ENCODE peak calls at places on chromosomes 12 and 14, in seven cellular contexts. One of them, this sample, is unnamed.

GRCh38 chr14:30558675-30559555 is at the start of gene G2E3:
- DNase-seq in stimulated activated naive CD8-positive, alpha-beta T cell treated with anti-CD3 and anti-CD28 coated beads, Interleukin-15, Interleukin-2, amounts not matched to agents 100 U/mL and 50 U/mL, for 24 hours: peak; percentile 91
- DNase-seq in CD8-positive, alpha-beta T cell: peak; percentile 90
- DNase-seq in stimulated activated CD4-positive, alpha-beta T cell treated with anti-CD3 and anti-CD28 coated beads, Interleukin-15, amount 100 ng/mL, for 1 hour: peak; percentile 85
- DNase-seq in NCI-H1105 treated with DMSO at 0.1 percent for 48 hours: peak; percentile 90
- DNase-seq in astrocyte of the spinal cord: peak; percentile 86
- DNase-seq in M059J: peak; percentile 88
- DNase-seq in this sample: peak; percentile 86

GRCh38 chr14:91245029-91245428 is 525 bp upstream of the GPR68 start:
- DNase-seq in stimulated activated naive CD8-positive, alpha-beta T cell treated with anti-CD3 and anti-CD28 coated beads, Interleukin-15, Interleukin-2, amounts not matched to agents 100 U/mL and 50 U/mL, for 24 hours: peak; percentile 72
- DNase-seq in CD8-positive, alpha-beta T cell: peak; percentile 77
- DNase-seq in stimulated activated CD4-positive, alpha-beta T cell treated with anti-CD3 and anti-CD28 coated beads, Interleukin-15, amount 100 ng/mL, for 1 hour: no peak
- DNase-seq in NCI-H1105 treated with DMSO at 0.1 percent for 48 hours: no peak
- DNase-seq in astrocyte of the spinal cord: no peak
- DNase-seq in M059J: no peak
- DNase-seq in this sample: no peak

GRCh38 chr12:82650627-82651337 is 35.9 kb upstream of the TMTC2 start:
- DNase-seq in stimulated activated naive CD8-positive, alpha-beta T cell treated with anti-CD3 and anti-CD28 coated beads, Interleukin-15, Interleukin-2, amounts not matched to agents 100 U/mL and 50 U/mL, for 24 hours: no peak
- DNase-seq in CD8-positive, alpha-beta T cell: no peak
- DNase-seq in stimulated activated CD4-positive, alpha-beta T cell treated with anti-CD3 and anti-CD28 coated beads, Interleukin-15, amount 100 ng/mL, for 1 hour: no peak
- DNase-seq in NCI-H1105 treated with DMSO at 0.1 percent for 48 hours: no peak
- DNase-seq in astrocyte of the spinal cord: peak; percentile 41
- DNase-seq in M059J: peak; percentile 15
- DNase-seq in this sample: peak; percentile 27

GRCh38 chr12:88736031-88736430 is 155.8 kb upstream of the KITLG start:
- DNase-seq in stimulated activated naive CD8-positive, alpha-beta T cell treated with anti-CD3 and anti-CD28 coated beads, Interleukin-15, Interleukin-2, amounts not matched to agents 100 U/mL and 50 U/mL, for 24 hours: no peak
- DNase-seq in CD8-positive, alpha-beta T cell: no peak
- DNase-seq in stimulated activated CD4-positive, alpha-beta T cell treated with anti-CD3 and anti-CD28 coated beads, Interleukin-15, amount 100 ng/mL, for 1 hour: no peak
- DNase-seq in NCI-H1105 treated with DMSO at 0.1 percent for 48 hours: no peak
- DNase-seq in astrocyte of the spinal cord: no peak
- DNase-seq in M059J: no peak
- DNase-seq in this sample: no peak

GRCh38 chr12:124863409-124864325 is at the start of gene SCARB1:
- DNase-seq in stimulated activated naive CD8-positive, alpha-beta T cell treated with anti-CD3 and anti-CD28 coated beads, Interleukin-15, Interleukin-2, amounts not matched to agents 100 U/mL and 50 U/mL, for 24 hours: peak; percentile 87
- DNase-seq in CD8-positive, alpha-beta T cell: peak; percentile 89
- DNase-seq in stimulated activated CD4-positive, alpha-beta T cell treated with anti-CD3 and anti-CD28 coated beads, Interleukin-15, amount 100 ng/mL, for 1 hour: peak; percentile 73
- DNase-seq in NCI-H1105 treated with DMSO at 0.1 percent for 48 hours: peak; percentile 69
- DNase-seq in astrocyte of the spinal cord: peak; percentile 69
- DNase-seq in M059J: peak; percentile 72
- DNase-seq in this sample: peak; percentile 86

GRCh38 chr12:13839937-13840336 is 141.5 kb downstream of the GRIN2B start:
- DNase-seq in stimulated activated naive CD8-positive, alpha-beta T cell treated with anti-CD3 and anti-CD28 coated beads, Interleukin-15, Interleukin-2, amounts not matched to agents 100 U/mL and 50 U/mL, for 24 hours: no peak
- DNase-seq in CD8-positive, alpha-beta T cell: no peak
- DNase-seq in stimulated activated CD4-positive, alpha-beta T cell treated with anti-CD3 and anti-CD28 coated beads, Interleukin-15, amount 100 ng/mL, for 1 hour: no peak
- DNase-seq in NCI-H1105 treated with DMSO at 0.1 percent for 48 hours: no peak
- DNase-seq in astrocyte of the spinal cord: no peak
- DNase-seq in M059J: no peak
- DNase-seq in this sample: no peak

GRCh38 chr12:32437095-32437515 is 37.7 kb downstream of the FGD4 start:
- DNase-seq in stimulated activated naive CD8-positive, alpha-beta T cell treated with anti-CD3 and anti-CD28 coated beads, Interleukin-15, Interleukin-2, amounts not matched to agents 100 U/mL and 50 U/mL, for 24 hours: no peak
- DNase-seq in CD8-positive, alpha-beta T cell: no peak
- DNase-seq in stimulated activated CD4-positive, alpha-beta T cell treated with anti-CD3 and anti-CD28 coated beads, Interleukin-15, amount 100 ng/mL, for 1 hour: no peak
- DNase-seq in NCI-H1105 treated with DMSO at 0.1 percent for 48 hours: no peak
- DNase-seq in astrocyte of the spinal cord: peak; percentile 88
- DNase-seq in M059J: peak; percentile 92
- DNase-seq in this sample: peak; percentile 82

GRCh38 chr12:56129210-56129691 is 1.2 kb downstream of the ESYT1 start:
- DNase-seq in stimulated activated naive CD8-positive, alpha-beta T cell treated with anti-CD3 and anti-CD28 coated beads, Interleukin-15, Interleukin-2, amounts not matched to agents 100 U/mL and 50 U/mL, for 24 hours: peak; percentile 80
- DNase-seq in CD8-positive, alpha-beta T cell: peak; percentile 92
- DNase-seq in stimulated activated CD4-positive, alpha-beta T cell treated with anti-CD3 and anti-CD28 coated beads, Interleukin-15, amount 100 ng/mL, for 1 hour: peak; percentile 38
- DNase-seq in NCI-H1105 treated with DMSO at 0.1 percent for 48 hours: peak; percentile 29
- DNase-seq in astrocyte of the spinal cord: peak; percentile 35
- DNase-seq in M059J: peak; percentile 49
- DNase-seq in this sample: peak; percentile 53

GRCh38 chr12:129467749-129468148 is 436.1 kb downstream of the TMEM132D start:
- DNase-seq in stimulated activated naive CD8-positive, alpha-beta T cell treated with anti-CD3 and anti-CD28 coated beads, Interleukin-15, Interleukin-2, amounts not matched to agents 100 U/mL and 50 U/mL, for 24 hours: no peak
- DNase-seq in CD8-positive, alpha-beta T cell: no peak
- DNase-seq in stimulated activated CD4-positive, alpha-beta T cell treated with anti-CD3 and anti-CD28 coated beads, Interleukin-15, amount 100 ng/mL, for 1 hour: no peak
- DNase-seq in NCI-H1105 treated with DMSO at 0.1 percent for 48 hours: no peak
- DNase-seq in astrocyte of the spinal cord: no peak
- DNase-seq in M059J: no peak
- DNase-seq in this sample: no peak

GRCh38 chr12:98635657-98636323 is 8.8 kb downstream of the IKBIP start:
- DNase-seq in stimulated activated naive CD8-positive, alpha-beta T cell treated with anti-CD3 and anti-CD28 coated beads, Interleukin-15, Interleukin-2, amounts not matched to agents 100 U/mL and 50 U/mL, for 24 hours: no peak
- DNase-seq in CD8-positive, alpha-beta T cell: no peak
- DNase-seq in stimulated activated CD4-positive, alpha-beta T cell treated with anti-CD3 and anti-CD28 coated beads, Interleukin-15, amount 100 ng/mL, for 1 hour: no peak
- DNase-seq in NCI-H1105 treated with DMSO at 0.1 percent for 48 hours: peak; percentile 98
- DNase-seq in astrocyte of the spinal cord: peak; percentile 69
- DNase-seq in M059J: peak; percentile 88
- DNase-seq in this sample: no peak

GRCh38 chr14:22551597-22551982 is 37.4 kb downstream of the DAD1 start:
- DNase-seq in stimulated activated naive CD8-positive, alpha-beta T cell treated with anti-CD3 and anti-CD28 coated beads, Interleukin-15, Interleukin-2, amounts not matched to agents 100 U/mL and 50 U/mL, for 24 hours: no peak
- DNase-seq in CD8-positive, alpha-beta T cell: peak; percentile 61
- DNase-seq in stimulated activated CD4-positive, alpha-beta T cell treated with anti-CD3 and anti-CD28 coated beads, Interleukin-15, amount 100 ng/mL, for 1 hour: no peak
- DNase-seq in NCI-H1105 treated with DMSO at 0.1 percent for 48 hours: no peak
- DNase-seq in astrocyte of the spinal cord: no peak
- DNase-seq in M059J: no peak
- DNase-seq in this sample: no peak

GRCh38 chr12:22283006-22283506 is 51.5 kb downstream of the ST8SIA1 start:
- DNase-seq in stimulated activated naive CD8-positive, alpha-beta T cell treated with anti-CD3 and anti-CD28 coated beads, Interleukin-15, Interleukin-2, amounts not matched to agents 100 U/mL and 50 U/mL, for 24 hours: no peak
- DNase-seq in CD8-positive, alpha-beta T cell: no peak
- DNase-seq in stimulated activated CD4-positive, alpha-beta T cell treated with anti-CD3 and anti-CD28 coated beads, Interleukin-15, amount 100 ng/mL, for 1 hour: no peak
- DNase-seq in NCI-H1105 treated with DMSO at 0.1 percent for 48 hours: no peak
- DNase-seq in astrocyte of the spinal cord: peak; percentile 94
- DNase-seq in M059J: peak; percentile 87
- DNase-seq in this sample: no peak

GRCh38 chr12:127162902-127163301 is 1104.1 kb upstream of the TMEM132C start:
- DNase-seq in stimulated activated naive CD8-positive, alpha-beta T cell treated with anti-CD3 and anti-CD28 coated beads, Interleukin-15, Interleukin-2, amounts not matched to agents 100 U/mL and 50 U/mL, for 24 hours: peak; percentile 32
- DNase-seq in CD8-positive, alpha-beta T cell: peak; percentile 60
- DNase-seq in stimulated activated CD4-positive, alpha-beta T cell treated with anti-CD3 and anti-CD28 coated beads, Interleukin-15, amount 100 ng/mL, for 1 hour: no peak
- DNase-seq in NCI-H1105 treated with DMSO at 0.1 percent for 48 hours: no peak
- DNase-seq in astrocyte of the spinal cord: peak; percentile 77
- DNase-seq in M059J: peak; percentile 76
- DNase-seq in this sample: no peak

GRCh38 chr12:132196038-132196872 is 52.0 kb downstream of the NOC4L start:
- DNase-seq in stimulated activated naive CD8-positive, alpha-beta T cell treated with anti-CD3 and anti-CD28 coated beads, Interleukin-15, Interleukin-2, amounts not matched to agents 100 U/mL and 50 U/mL, for 24 hours: no peak
- DNase-seq in CD8-positive, alpha-beta T cell: no peak
- DNase-seq in stimulated activated CD4-positive, alpha-beta T cell treated with anti-CD3 and anti-CD28 coated beads, Interleukin-15, amount 100 ng/mL, for 1 hour: no peak
- DNase-seq in NCI-H1105 treated with DMSO at 0.1 percent for 48 hours: no peak
- DNase-seq in astrocyte of the spinal cord: peak; percentile 5
- DNase-seq in M059J: peak; percentile 16
- DNase-seq in this sample: no peak

GRCh38 chr12:68896881-68897540 is 36.0 kb downstream of the CPM start:
- DNase-seq in stimulated activated naive CD8-positive, alpha-beta T cell treated with anti-CD3 and anti-CD28 coated beads, Interleukin-15, Interleukin-2, amounts not matched to agents 100 U/mL and 50 U/mL, for 24 hours: no peak
- DNase-seq in CD8-positive, alpha-beta T cell: no peak
- DNase-seq in stimulated activated CD4-positive, alpha-beta T cell treated with anti-CD3 and anti-CD28 coated beads, Interleukin-15, amount 100 ng/mL, for 1 hour: no peak
- DNase-seq in NCI-H1105 treated with DMSO at 0.1 percent for 48 hours: no peak
- DNase-seq in astrocyte of the spinal cord: no peak
- DNase-seq in M059J: peak; percentile 48
- DNase-seq in this sample: no peak

GRCh38 chr12:56350662-56351061 is 9.2 kb downstream of the STAT2 start:
- DNase-seq in stimulated activated naive CD8-positive, alpha-beta T cell treated with anti-CD3 and anti-CD28 coated beads, Interleukin-15, Interleukin-2, amounts not matched to agents 100 U/mL and 50 U/mL, for 24 hours: no peak
- DNase-seq in CD8-positive, alpha-beta T cell: no peak
- DNase-seq in stimulated activated CD4-positive, alpha-beta T cell treated with anti-CD3 and anti-CD28 coated beads, Interleukin-15, amount 100 ng/mL, for 1 hour: no peak
- DNase-seq in NCI-H1105 treated with DMSO at 0.1 percent for 48 hours: no peak
- DNase-seq in astrocyte of the spinal cord: no peak
- DNase-seq in M059J: no peak
- DNase-seq in this sample: no peak

GRCh38 chr12:89161553-89161952 is 190.7 kb downstream of the DUSP6 start:
- DNase-seq in stimulated activated naive CD8-positive, alpha-beta T cell treated with anti-CD3 and anti-CD28 coated beads, Interleukin-15, Interleukin-2, amounts not matched to agents 100 U/mL and 50 U/mL, for 24 hours: no peak
- DNase-seq in CD8-positive, alpha-beta T cell: no peak
- DNase-seq in stimulated activated CD4-positive, alpha-beta T cell treated with anti-CD3 and anti-CD28 coated beads, Interleukin-15, amount 100 ng/mL, for 1 hour: no peak
- DNase-seq in NCI-H1105 treated with DMSO at 0.1 percent for 48 hours: no peak
- DNase-seq in astrocyte of the spinal cord: no peak
- DNase-seq in M059J: no peak
- DNase-seq in this sample: no peak

GRCh38 chr12:6777386-6777785 is 5.1 kb downstream of the LAG3 start:
- DNase-seq in stimulated activated naive CD8-positive, alpha-beta T cell treated with anti-CD3 and anti-CD28 coated beads, Interleukin-15, Interleukin-2, amounts not matched to agents 100 U/mL and 50 U/mL, for 24 hours: no peak
- DNase-seq in CD8-positive, alpha-beta T cell: no peak
- DNase-seq in stimulated activated CD4-positive, alpha-beta T cell treated with anti-CD3 and anti-CD28 coated beads, Interleukin-15, amount 100 ng/mL, for 1 hour: no peak
- DNase-seq in NCI-H1105 treated with DMSO at 0.1 percent for 48 hours: no peak
- DNase-seq in astrocyte of the spinal cord: no peak
- DNase-seq in M059J: no peak
- DNase-seq in this sample: no peak

GRCh38 chr12:101889216-101889752 is 11.9 kb downstream of the DRAM1 start:
- DNase-seq in stimulated activated naive CD8-positive, alpha-beta T cell treated with anti-CD3 and anti-CD28 coated beads, Interleukin-15, Interleukin-2, amounts not matched to agents 100 U/mL and 50 U/mL, for 24 hours: no peak
- DNase-seq in CD8-positive, alpha-beta T cell: no peak
- DNase-seq in stimulated activated CD4-positive, alpha-beta T cell treated with anti-CD3 and anti-CD28 coated beads, Interleukin-15, amount 100 ng/mL, for 1 hour: no peak
- DNase-seq in NCI-H1105 treated with DMSO at 0.1 percent for 48 hours: no peak
- DNase-seq in astrocyte of the spinal cord: no peak
- DNase-seq in M059J: no peak
- DNase-seq in this sample: no peak

GRCh38 chr14:28635387-28635786 is 131.2 kb upstream of the FOXG1 start:
- DNase-seq in stimulated activated naive CD8-positive, alpha-beta T cell treated with anti-CD3 and anti-CD28 coated beads, Interleukin-15, Interleukin-2, amounts not matched to agents 100 U/mL and 50 U/mL, for 24 hours: no peak
- DNase-seq in CD8-positive, alpha-beta T cell: no peak
- DNase-seq in stimulated activated CD4-positive, alpha-beta T cell treated with anti-CD3 and anti-CD28 coated beads, Interleukin-15, amount 100 ng/mL, for 1 hour: no peak
- DNase-seq in NCI-H1105 treated with DMSO at 0.1 percent for 48 hours: peak; percentile 32
- DNase-seq in astrocyte of the spinal cord: peak; percentile 72
- DNase-seq in M059J: peak; percentile 47
- DNase-seq in this sample: peak; percentile 16